ENCODE peak calls at places on chromosomes 11 and 22, in five cellular contexts. I is activated CD8-positive, alpha-beta memory T cell treated with anti-CD3 and anti-CD28 coated beads for 4 hours; K is activated CD4-positive, CD25-positive, alpha-beta regulatory T cell treated with anti-CD3 and anti-CD28 coated beads, Interleukin-2, amount 50 U/mL, for 72 hours; T is cardiac muscle cell; F is iris pigment epithelial cell. O is an unnamed sample.

GRCh38 chr11:129145276-129145675 is 46.8 kb downstream of the ARHGAP32 start:
- DNase-seq in K (no peak), I (no peak), F (no peak), T (no peak), O (no peak)

GRCh38 chr11:96215094-96215782 is 127.8 kb downstream of the MAML2 start:
- DNase-seq in K (no peak), T (no peak), I (no peak), F (peak; percentile 80), O (no peak)

GRCh38 chr11:64372802-64373597 is 14.0 kb downstream of the RPS6KA4 start:
- DNase-seq in T (no peak), K (no peak), I (no peak), F (peak; percentile 83), O (no peak)

GRCh38 chr11:41446107-41446506 is 13.3 kb downstream of the LRRC4C start:
- DNase-seq in F (no peak), I (no peak), T (no peak), K (no peak), O (no peak)

GRCh38 chr11:17693531-17693930 is 25.8 kb upstream of the MYOD1 start:
- DNase-seq in I (no peak), T (no peak), K (no peak), F (no peak), O (no peak)

GRCh38 chr11:120295110-120295509 is 30.0 kb upstream of the TLCD5 start:
- DNase-seq in F (no peak), T (no peak), K (no peak), I (no peak), O (no peak)

GRCh38 chr11:92702771-92703170 is 266.7 kb upstream of the MTNR1B start:
- DNase-seq in T (no peak), K (no peak), F (peak; percentile 5), I (no peak), O (no peak)

GRCh38 chr11:102014756-102015155 is 32.5 kb upstream of the CFAP300 start:
- DNase-seq in F (no peak), I (no peak), K (no peak), T (no peak), O (no peak)

GRCh38 chr11:79150320-79150719 is 290.5 kb downstream of the TENM4 start:
- DNase-seq in T (no peak), F (no peak), K (no peak), I (no peak), O (no peak)

GRCh38 chr22:49948958-49949913 is 11.3 kb upstream of the PIM3 start:
- DNase-seq in F (no peak), I (no peak), T (no peak), K (no peak), O (no peak)

GRCh38 chr11:67048515-67048914 is 8.1 kb upstream of the RHOD start:
- DNase-seq in I (no peak), F (no peak), T (no peak), K (no peak), O (no peak)

GRCh38 chr11:19200410-19201201 is 1.2 kb downstream of the CSRP3 start:
- DNase-seq in T (no peak), F (peak; percentile 76), K (no peak), I (no peak), O (no peak)

GRCh38 chr22:45242778-45243191 is 2.1 kb upstream of the KIAA0930 start:
- DNase-seq in I (no peak), F (no peak), T (no peak), K (no peak), O (no peak)

GRCh38 chr22:40009231-40009769 is 14.5 kb downstream of the FAM83F start:
- DNase-seq in K (no peak), I (no peak), F (peak; percentile 16), T (no peak), O (no peak)

GRCh38 chr11:47506363-47506762 is 46.6 kb downstream of the CELF1 start:
- DNase-seq in K (no peak), T (no peak), F (no peak), I (no peak), O (no peak)

GRCh38 chr11:1837171-1838076 is 1.4 kb upstream of the TNNI2 start:
- DNase-seq in K (peak; percentile 78), T (peak; percentile 85), I (peak; percentile 73), F (peak; percentile 45), O (peak; percentile 78)

GRCh38 chr11:74019860-74020259 is 11.0 kb upstream of the UCP3 start:
- DNase-seq in K (peak; percentile 52), I (peak; percentile 20), T (no peak), F (peak; percentile 27), O (no peak)

GRCh38 chr11:47106839-47107520 is 69.7 kb downstream of the ARFGAP2 start:
- DNase-seq in T (no peak), F (no peak), I (no peak), K (no peak), O (no peak)

GRCh38 chr22:48889209-48889830 is 938.4 kb downstream of the BRD1 start:
- DNase-seq in K (peak; percentile 14), F (no peak), I (no peak), T (no peak), O (no peak)

GRCh38 chr22:25362883-25363240 is 143.4 kb downstream of the CRYBB2 start:
- DNase-seq in F (no peak), K (no peak), T (no peak), I (no peak), O (no peak)

O was measured in central memory CD8-positive, alpha-beta T cell.